ENCODE peak calls at places on chromosomes 6 and 20, in five cellular contexts. W is lower lobe of right lung, I is GM23338, Y is right atrium auricular region, Z is pancreas. H is an unnamed sample.

GRCh38 chr6:24242924-24243323 is 114.9 kb downstream of the DCDC2 start:
- DNase-seq in W (no peak), I (no peak), Y (no peak), Z (no peak), H (no peak)

GRCh38 chr20:57400821-57401564 is 9.8 kb downstream of the RBM38 start:
- DNase-seq in W (peak; percentile 37), I (no peak), Y (no peak), Z (no peak), H (no peak)

GRCh38 chr6:164344801-164345291 is 930.3 kb downstream of the QKI start:
- DNase-seq in W (no peak), I (peak; percentile 77), Y (no peak), Z (no peak), H (no peak)

GRCh38 chr20:1086273-1087213 is 31.9 kb upstream of the PSMF1 start:
- DNase-seq in W (no peak), I (peak; percentile 8), Y (no peak), Z (no peak), H (no peak)

GRCh38 chr6:63764318-63764916 is 128.8 kb downstream of the PHF3 start:
- DNase-seq in W (no peak), I (peak; percentile 68), Y (no peak), Z (no peak), H (no peak)

GRCh38 chr6:125307150-125307838 is 5.5 kb upstream of the HDDC2 start:
- DNase-seq in W (no peak), I (no peak), Y (no peak), Z (no peak), H (no peak)

GRCh38 chr6:137218917-137219663 is at the start of gene IFNGR1:
- DNase-seq in W (peak; percentile 99), I (peak; percentile 96), Y (peak; percentile 97), Z (peak; percentile 99), H (peak; percentile 99)

GRCh38 chr6:52361347-52361944 is 505 bp upstream of the PAQR8 start:
- DNase-seq in W (peak; percentile 49), I (peak; percentile 10), Y (peak; percentile 70), Z (no peak), H (peak; percentile 22)

GRCh38 chr6:106085687-106085983 is 501 bp upstream of the PRDM1 start:
- DNase-seq in W (no peak), I (peak; percentile 26), Y (no peak), Z (no peak), H (no peak)

GRCh38 chr6:22071655-22072054 is 225.2 kb downstream of the PRL start:
- DNase-seq in W (no peak), I (peak; percentile 59), Y (no peak), Z (peak; percentile 20), H (peak; percentile 74)

GRCh38 chr6:113031591-113031990 is 684.5 kb downstream of the RFPL4B start:
- DNase-seq in W (no peak), I (no peak), Y (no peak), Z (no peak), H (no peak)

GRCh38 chr20:47038581-47039560 is 144.2 kb downstream of the EYA2 start:
- DNase-seq in W (no peak), I (no peak), Y (peak; percentile 66), Z (no peak), H (no peak)

GRCh38 chr6:15907914-15908518 is 220.9 kb upstream of the MYLIP start:
- DNase-seq in W (no peak), I (peak; percentile 44), Y (no peak), Z (no peak), H (no peak)

GRCh38 chr6:30748301-30748769 is 4.0 kb upstream of the IER3 start:
- DNase-seq in W (no peak), I (no peak), Y (no peak), Z (peak; percentile 66), H (no peak)

GRCh38 chr20:33984320-33984719 is 9.4 kb upstream of the RALY start:
- DNase-seq in W (no peak), I (no peak), Y (no peak), Z (no peak), H (no peak)

GRCh38 chr20:24918579-24919566 is 30.2 kb upstream of the CST7 start:
- DNase-seq in W (no peak), I (no peak), Y (no peak), Z (no peak), H (no peak)

GRCh38 chr6:34424200-34425131 is 1.4 kb downstream of the RPS10 start:
- DNase-seq in W (no peak), I (peak; percentile 40), Y (no peak), Z (no peak), H (no peak)

GRCh38 chr20:40087496-40087895 is 601.5 kb downstream of the MAFB start:
- DNase-seq in W (no peak), I (no peak), Y (no peak), Z (no peak), H (no peak)

GRCh38 chr20:47865451-47865850 is 80.2 kb upstream of the SULF2 start:
- DNase-seq in W (no peak), I (no peak), Y (no peak), Z (no peak), H (no peak)

GRCh38 chr20:6122873-6123649 is at the start of gene FERMT1:
- DNase-seq in W (peak; percentile 66), I (peak; percentile 78), Y (no peak), Z (peak; percentile 57), H (peak; percentile 63)

GRCh38 chr6:83265384-83265783 is 72.2 kb downstream of the RWDD2A start:
- DNase-seq in W (no peak), I (no peak), Y (no peak), Z (no peak), H (no peak)

GRCh38 chr20:48298424-48298823 is 513.1 kb upstream of the SULF2 start:
- DNase-seq in W (no peak), I (no peak), Y (no peak), Z (no peak), H (no peak)

GRCh38 chr20:23551383-23551782 is 16.9 kb downstream of the CST9L start:
- DNase-seq in W (no peak), I (no peak), Y (no peak), Z (no peak), H (no peak)

GRCh38 chr6:15793288-15793687 is 130.5 kb upstream of the DTNBP1 start:
- DNase-seq in W (no peak), I (no peak), Y (no peak), Z (no peak), H (no peak)

GRCh38 chr6:7257521-7258230 is 55.3 kb downstream of the SSR1 start:
- DNase-seq in W (no peak), I (no peak), Y (no peak), Z (no peak), H (no peak)

GRCh38 chr6:7255918-7256317 is 57.1 kb downstream of the SSR1 start:
- DNase-seq in W (no peak), I (no peak), Y (no peak), Z (no peak), H (no peak)

GRCh38 chr6:7252390-7252789 is 60.6 kb downstream of the SSR1 start:
- DNase-seq in W (peak; percentile 28), I (no peak), Y (no peak), Z (peak; percentile 11), H (no peak)

GRCh38 chr6:7256785-7257184 is 56.2 kb downstream of the SSR1 start:
- DNase-seq in W (peak; percentile 28), I (no peak), Y (no peak), Z (no peak), H (no peak)

DNA sequence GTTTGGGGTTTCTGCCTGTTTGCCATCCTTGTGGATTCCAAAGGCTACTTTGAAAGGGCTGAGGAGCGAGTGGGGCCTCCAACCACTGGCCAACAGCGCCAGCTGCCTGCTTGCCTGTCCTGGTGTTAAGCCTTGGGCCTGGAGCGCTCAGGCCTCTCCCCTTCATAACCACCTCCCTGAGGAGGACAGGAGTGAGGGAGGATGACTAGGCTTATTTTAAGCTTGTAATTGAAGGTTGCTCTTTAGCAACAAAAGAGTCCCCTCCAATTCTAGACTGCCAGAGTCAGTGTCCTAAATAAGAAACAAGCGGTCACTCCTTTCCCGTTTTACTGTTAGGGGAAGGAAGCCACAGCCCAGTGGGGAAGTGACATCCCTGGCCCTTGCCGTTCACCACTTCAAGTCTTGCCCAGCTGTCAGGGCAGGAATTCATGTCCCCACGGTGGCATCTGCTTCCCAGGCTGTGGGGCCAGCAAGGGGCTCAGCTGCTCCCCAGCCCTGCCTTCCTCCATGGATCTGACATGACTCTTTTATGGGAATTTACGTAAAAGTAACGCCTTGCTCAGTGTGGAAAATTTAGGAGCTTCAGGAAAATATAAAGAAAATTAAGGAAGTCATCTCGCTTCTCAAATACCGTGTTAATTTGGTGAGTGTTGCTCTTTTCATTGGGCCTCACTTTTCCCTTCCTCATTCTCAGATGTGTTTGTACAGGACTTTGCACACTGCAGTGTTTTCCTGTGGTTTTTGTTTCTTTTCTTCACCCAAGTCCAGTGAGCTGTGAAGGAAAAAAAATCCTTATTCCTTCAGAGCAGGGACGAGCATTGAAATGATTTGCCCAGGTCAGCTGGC is 57.8 kb downstream of the SSR1 start:
- DNase-seq in W (peak; percentile 62), I (no peak), Y (no peak), Z (no peak), H (no peak)
- H3K4me1 ChIP-seq in W (peaks cover 23% of the 10 kb centered on the region), I (peaks cover 1% of the 10 kb centered on the region), Y (peaks cover 9% of the 10 kb centered on the region), Z (no peaks in the 10 kb centered on the region), H (peaks cover 15% of the 10 kb centered on the region)

DNA sequence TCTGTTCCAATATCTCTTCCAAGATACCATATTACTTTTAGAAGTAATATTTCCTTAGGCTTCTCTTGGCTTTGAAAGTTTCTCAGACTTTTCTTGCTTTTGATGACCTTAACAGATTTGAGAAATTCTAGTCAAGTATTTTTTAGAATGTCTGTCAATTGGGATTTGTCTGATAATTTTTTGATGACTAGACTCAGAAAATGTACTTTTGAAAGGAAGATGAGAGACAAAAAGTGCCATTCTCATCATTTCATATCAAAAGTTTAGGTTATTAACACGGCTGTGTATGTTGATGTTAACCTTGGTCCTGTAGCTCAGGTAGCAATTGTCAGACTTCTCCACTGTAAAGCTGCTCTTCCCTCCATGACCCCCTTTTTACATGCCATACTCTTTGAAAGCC is 651.5 kb downstream of the EYS start:
- DNase-seq in W (no peak), I (no peak), Y (no peak), Z (no peak), H (no peak)
- H3K27me3 ChIP-seq in W (no peaks in the 10 kb centered on the region), I (no peaks in the 10 kb centered on the region), Y (no peaks in the 10 kb centered on the region), Z (no peaks in the 10 kb centered on the region), H (no peaks in the 10 kb centered on the region)

GRCh38 chr20:59033616-59034165 is 1.6 kb upstream of the ATP5F1E start:
- DNase-seq in W (no peak), I (no peak), Y (no peak), Z (no peak), H (no peak)

GRCh38 chr20:59032023-59032712 is at the start of gene ATP5F1E:
- DNase-seq in W (peak; percentile 98), I (peak; percentile 97), Y (peak; percentile 95), Z (peak; percentile 94), H (peak; percentile 97)

GRCh38 chr20:59031326-59032022 is 661 bp downstream of the ATP5F1E start:
- DNase-seq in W (no peak), I (peak; percentile 25), Y (no peak), Z (no peak), H (no peak)

GRCh38 chr20:59033093-59033492 is 958 bp upstream of the ATP5F1E start:
- DNase-seq in W (no peak), I (no peak), Y (no peak), Z (no peak), H (no peak)

DNA sequence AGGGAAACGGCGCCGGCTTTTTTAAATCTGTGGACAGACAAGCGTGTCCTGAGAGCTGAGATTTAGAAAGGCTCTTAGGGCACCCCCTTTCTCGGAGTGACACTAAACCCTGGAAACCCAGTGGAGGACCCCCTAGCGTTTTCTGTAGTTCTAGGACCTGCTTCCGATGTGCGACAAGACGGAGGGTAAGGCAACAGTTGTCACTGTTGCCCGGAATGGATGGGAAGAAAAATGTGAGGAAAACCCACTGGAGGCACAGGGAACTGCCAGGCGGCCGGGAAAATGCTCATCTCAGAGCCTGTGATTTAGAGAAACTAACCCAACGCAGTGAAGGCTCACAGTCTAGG is 551 bp upstream of the ATP5F1E start:
- DNase-seq in W (no peak), I (no peak), Y (no peak), Z (no peak), H (no peak)
- TF ChIP-seq CTCF in W (peak; percentile 22), I (no peak), Y (peak; percentile 28), Z (peak; percentile 6), H (no peak)

GRCh38 chr20:35497780-35498189 is 31.7 kb downstream of the C20orf173 start:
- DNase-seq in W (no peak), I (no peak), Y (peak; percentile 64), Z (no peak), H (peak; percentile 73)
- H3K4me1 ChIP-seq in W (no peaks in the 10 kb centered on the region), I (no peaks in the 10 kb centered on the region), Y (no peaks in the 10 kb centered on the region), Z (no peaks in the 10 kb centered on the region), H (no peaks in the 10 kb centered on the region)